ENCODE peak calls at places on chromosomes 13 and 19, in eight cellular contexts. R, A, K, Y, E, D, B and V are unnamed samples.
A peak's percentile ranks its signal among the peaks of the same experiment; 100 is the strongest.

GRCh38 chr19:47628058-47628771 is 19.3 kb downstream of the BICRA start:
- DNase-seq in R (no peak), A (no peak), K (no peak), Y (no peak), E (no peak), D (no peak), B (no peak), V (no peak)

GRCh38 chr13:75222031-75222430 is 259.9 kb downstream of the TBC1D4 start:
- DNase-seq in R (no peak), A (no peak), K (no peak), Y (no peak), E (no peak), D (no peak), B (no peak), V (peak; percentile 16)

GRCh38 chr19:17888260-17888659 is 16.5 kb downstream of the SLC5A5 start:
- DNase-seq in R (no peak), A (no peak), K (no peak), Y (no peak), E (no peak), D (no peak), B (no peak), V (no peak)

GRCh38 chr13:48687249-48687648 is 33.5 kb downstream of the CYSLTR2 start:
- DNase-seq in R (no peak), A (no peak), K (no peak), Y (no peak), E (no peak), D (no peak), B (no peak), V (no peak)

GRCh38 chr19:18057557-18057956 is 29.2 kb downstream of the IL12RB1 start:
- DNase-seq in R (peak; percentile 29), A (peak; percentile 27), K (no peak), Y (no peak), E (no peak), D (no peak), B (no peak), V (peak; percentile 29)

GRCh38 chr13:70964124-70964523 is 855.9 kb upstream of the KLHL1 start:
- DNase-seq in R (no peak), A (no peak), K (no peak), Y (no peak), E (no peak), D (no peak), B (no peak), V (no peak)

GRCh38 chr13:30141773-30142501 is 165.4 kb downstream of the KATNAL1 start:
- DNase-seq in R (no peak), A (no peak), K (no peak), Y (no peak), E (no peak), D (no peak), B (no peak), V (no peak)

GRCh38 chr13:51065372-51066090 is 45.5 kb downstream of the C13orf42 start:
- DNase-seq in R (no peak), A (no peak), K (no peak), Y (no peak), E (no peak), D (no peak), B (no peak), V (no peak)

GRCh38 chr13:51844862-51845573 is at the start of gene TMEM272:
- DNase-seq in R (peak; percentile 57), A (peak; percentile 56), K (peak; percentile 87), Y (peak; percentile 90), E (peak; percentile 48), D (peak; percentile 77), B (no peak), V (no peak)

GRCh38 chr19:4694211-4694987 is 24.3 kb upstream of the MYDGF start:
- DNase-seq in R (peak; percentile 77), A (no peak), K (no peak), Y (no peak), E (peak; percentile 46), D (peak; percentile 93), B (no peak), V (no peak)

GRCh38 chr13:44189085-44189484 is 184.5 kb upstream of the SERP2 start:
- DNase-seq in R (no peak), A (no peak), K (no peak), Y (no peak), E (no peak), D (no peak), B (peak; percentile 66), V (no peak)

GRCh38 chr13:48892311-48892710 is 83.4 kb upstream of the FNDC3A start:
- DNase-seq in R (no peak), A (no peak), K (no peak), Y (no peak), E (no peak), D (peak; percentile 36), B (no peak), V (no peak)

GRCh38 chr13:101751488-101751887 is 299.0 kb downstream of the ITGBL1 start:
- DNase-seq in R (no peak), A (no peak), K (peak; percentile 31), Y (no peak), E (no peak), D (no peak), B (no peak), V (no peak)

GRCh38 chr13:75415720-75416119 is 66.2 kb downstream of the TBC1D4 start:
- DNase-seq in R (no peak), A (no peak), K (no peak), Y (no peak), E (no peak), D (no peak), B (no peak), V (no peak)

GRCh38 chr13:37868691-37869505 is 674 bp downstream of the TRPC4 start:
- DNase-seq in R (no peak), A (peak; percentile 14), K (no peak), Y (no peak), E (no peak), D (no peak), B (no peak), V (no peak)

GRCh38 chr13:113417836-113418721 is 35.2 kb downstream of the ADPRHL1 start:
- DNase-seq in R (no peak), A (no peak), K (no peak), Y (no peak), E (no peak), D (no peak), B (no peak), V (no peak)
- H3K4me1 ChIP-seq in R (peaks cover 31% of the 10 kb centered on the region), A (peaks cover 3% of the 10 kb centered on the region), K (peaks cover 22% of the 10 kb centered on the region), Y (no peaks in the 10 kb centered on the region), E (peaks cover 29% of the 10 kb centered on the region), D (no peaks in the 10 kb centered on the region), B (peaks cover 43% of the 10 kb centered on the region), V (no peaks in the 10 kb centered on the region)

DNA sequence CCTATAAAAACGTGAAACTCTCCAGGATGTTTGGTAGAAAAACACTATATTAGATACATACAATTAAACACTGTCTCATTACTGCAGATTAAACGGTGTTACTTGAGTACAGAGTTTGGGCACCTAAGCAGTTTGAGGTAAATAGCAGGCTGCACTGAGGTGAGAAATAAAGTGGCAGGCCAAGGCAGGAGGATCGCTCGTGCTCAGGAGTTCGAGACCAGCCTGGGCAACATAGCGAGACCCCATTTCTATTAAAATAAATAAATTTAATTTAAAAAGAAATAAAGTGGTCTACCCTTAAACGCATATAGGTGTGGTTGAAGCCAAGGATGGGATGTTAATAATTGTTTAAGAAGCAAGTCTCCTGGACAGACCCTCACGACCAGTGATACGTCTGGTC is 1.2 kb downstream of the PSPC1 start:
- DNase-seq in R (no peak), A (no peak), K (peak; percentile 10), Y (no peak), E (no peak), D (no peak), B (no peak), V (no peak)
- TF ChIP-seq EP300 in R (no peak), A (no peak), K (no peak), Y (no peak), E (no peak), D (no peak), B (no peak), V (no peak)

GRCh38 chr19:33416307-33417215 is 43.1 kb downstream of the CEBPG start:
- DNase-seq in R (peak; percentile 75), A (peak; percentile 62), K (peak; percentile 87), Y (no peak), E (peak; percentile 71), D (peak; percentile 99), B (no peak), V (peak; percentile 65)
- H3K4me3 ChIP-seq in R (peak overlapping the region; percentile 19), A (no peak overlapping the region), K (no peak overlapping the region), Y (no peak overlapping the region), E (no peak overlapping the region), D (no peak overlapping the region), B (no peak overlapping the region), V (no peak overlapping the region)

GRCh38 chr19:2782357-2782935 is 627 bp downstream of the SGTA start:
- DNase-seq in R (no peak), A (no peak), K (no peak), Y (no peak), E (peak; percentile 18), D (no peak), B (no peak), V (no peak)
- H3K4me1 ChIP-seq in R (peaks cover 74% of the 10 kb centered on the region), A (peaks cover 2% of the 10 kb centered on the region), K (peaks cover 25% of the 10 kb centered on the region), Y (peaks cover 59% of the 10 kb centered on the region), E (peaks cover 52% of the 10 kb centered on the region), D (peaks cover 17% of the 10 kb centered on the region), B (peaks cover 81% of the 10 kb centered on the region), V (peaks cover 47% of the 10 kb centered on the region)

DNA sequence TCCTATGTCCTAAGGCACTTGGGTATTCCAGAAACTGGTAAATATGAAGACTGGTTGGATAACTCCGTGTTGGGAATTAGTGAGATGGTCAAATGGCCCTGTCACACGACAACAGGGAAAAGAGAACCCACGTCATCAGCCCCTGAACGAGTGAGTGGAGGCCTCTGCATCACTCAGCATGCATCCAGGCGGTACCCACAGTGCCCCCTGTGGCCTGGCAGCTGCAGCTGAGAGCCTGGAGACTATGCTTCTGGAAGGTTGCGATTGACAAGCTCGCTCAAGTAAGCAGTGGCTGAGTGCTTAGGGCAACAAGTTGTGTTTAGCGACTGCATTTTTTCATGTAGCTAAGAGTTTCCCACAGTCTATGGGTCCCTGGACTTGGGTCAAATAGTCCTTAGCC is 55.9 kb downstream of the COL4A2 start:
- DNase-seq in R (no peak), A (no peak), K (no peak), Y (no peak), E (no peak), D (no peak), B (no peak), V (no peak)
- TF ChIP-seq EP300 in R (no peak), A (no peak), K (no peak), Y (no peak), E (no peak), D (no peak), B (no peak), V (no peak)

GRCh38 chr13:77345150-77345780 is 18.4 kb upstream of the MYCBP2 start:
- DNase-seq in R (no peak), A (no peak), K (no peak), Y (no peak), E (no peak), D (no peak), B (no peak), V (no peak)
- H3K4me3 ChIP-seq in R (no peak overlapping the region), A (no peak overlapping the region), K (no peak overlapping the region), Y (no peak overlapping the region), E (no peak overlapping the region), D (no peak overlapping the region), B (no peak overlapping the region), V (no peak overlapping the region)

GRCh38 chr19:38695832-38696732 is 48.2 kb downstream of the CAPN12 start:
- DNase-seq in R (no peak), A (no peak), K (peak; percentile 74), Y (no peak), E (no peak), D (no peak), B (no peak), V (no peak)
- H3K4me1 ChIP-seq in R (peaks cover 98% of the 10 kb centered on the region), A (peaks cover 31% of the 10 kb centered on the region), K (peaks cover 71% of the 10 kb centered on the region), Y (peaks cover 100% of the 10 kb centered on the region), E (peaks cover 99% of the 10 kb centered on the region), D (peaks cover 100% of the 10 kb centered on the region), B (peaks cover 99% of the 10 kb centered on the region), V (peaks cover 100% of the 10 kb centered on the region)